ENCODE peak calls at places on chromosomes 16 and 17, in eight cellular contexts. One of them, this sample, is unnamed.

GRCh38 chr16:583470-583814 is 6.4 kb upstream of the RAB40C start:
- DNase-seq in BJ: no peak
- DNase-seq in C1 segment of cervical spinal cord: no peak
- DNase-seq in non-pigmented ciliary epithelial cell: no peak
- DNase-seq in activated gamma-delta T cell treated with Interleukin-2 at 50 U/mL for 16 hours: no peak
- DNase-seq in NCI-H748 treated with DMSO at 0.1 percent for 48 hours: no peak
- DNase-seq in stimulated activated CD8-positive, alpha-beta memory T cell treated with anti-CD3 and anti-CD28 coated beads, Interleukin-15, amount 100 ng/mL, for 1 hour: no peak
- DNase-seq in heart right ventricle: no peak
- DNase-seq in this sample: no peak

GRCh38 chr17:60169921-60170817 is 20.4 kb downstream of the CA4 start:
- DNase-seq in NCI-H748 treated with DMSO at 0.1 percent for 48 hours: no peak
- DNase-seq in heart right ventricle: peak
- DNase-seq in C1 segment of cervical spinal cord: no peak
- DNase-seq in non-pigmented ciliary epithelial cell: no peak
- DNase-seq in stimulated activated CD8-positive, alpha-beta memory T cell treated with anti-CD3 and anti-CD28 coated beads, Interleukin-15, amount 100 ng/mL, for 1 hour: no peak
- DNase-seq in BJ: no peak
- DNase-seq in activated gamma-delta T cell treated with Interleukin-2 at 50 U/mL for 16 hours: no peak
- DNase-seq in this sample: peak

GRCh38 chr16:23355106-23355670 is 53.1 kb downstream of the SCNN1B start:
- DNase-seq in heart right ventricle: no peak
- DNase-seq in non-pigmented ciliary epithelial cell: no peak
- DNase-seq in BJ: no peak
- DNase-seq in NCI-H748 treated with DMSO at 0.1 percent for 48 hours: no peak
- DNase-seq in activated gamma-delta T cell treated with Interleukin-2 at 50 U/mL for 16 hours: no peak
- DNase-seq in C1 segment of cervical spinal cord: no peak
- DNase-seq in stimulated activated CD8-positive, alpha-beta memory T cell treated with anti-CD3 and anti-CD28 coated beads, Interleukin-15, amount 100 ng/mL, for 1 hour: no peak
- DNase-seq in this sample: no peak

GRCh38 chr17:50221500-50222480 is 20.4 kb upstream of the COL1A1 start:
- DNase-seq in heart right ventricle: peak
- DNase-seq in stimulated activated CD8-positive, alpha-beta memory T cell treated with anti-CD3 and anti-CD28 coated beads, Interleukin-15, amount 100 ng/mL, for 1 hour: no peak
- DNase-seq in non-pigmented ciliary epithelial cell: no peak
- DNase-seq in C1 segment of cervical spinal cord: no peak
- DNase-seq in NCI-H748 treated with DMSO at 0.1 percent for 48 hours: no peak
- DNase-seq in BJ: no peak
- DNase-seq in activated gamma-delta T cell treated with Interleukin-2 at 50 U/mL for 16 hours: no peak
- DNase-seq in this sample: no peak

GRCh38 chr16:67930191-67930590 is 1.5 kb downstream of the CTRL start:
- DNase-seq in NCI-H748 treated with DMSO at 0.1 percent for 48 hours: no peak
- DNase-seq in non-pigmented ciliary epithelial cell: no peak
- DNase-seq in BJ: no peak
- DNase-seq in heart right ventricle: no peak
- DNase-seq in stimulated activated CD8-positive, alpha-beta memory T cell treated with anti-CD3 and anti-CD28 coated beads, Interleukin-15, amount 100 ng/mL, for 1 hour: no peak
- DNase-seq in activated gamma-delta T cell treated with Interleukin-2 at 50 U/mL for 16 hours: no peak
- DNase-seq in C1 segment of cervical spinal cord: no peak
- DNase-seq in this sample: no peak

GRCh38 chr17:75524269-75524970 is 1.1 kb upstream of the LLGL2 start:
- DNase-seq in stimulated activated CD8-positive, alpha-beta memory T cell treated with anti-CD3 and anti-CD28 coated beads, Interleukin-15, amount 100 ng/mL, for 1 hour: no peak
- DNase-seq in C1 segment of cervical spinal cord: no peak
- DNase-seq in NCI-H748 treated with DMSO at 0.1 percent for 48 hours: no peak
- DNase-seq in activated gamma-delta T cell treated with Interleukin-2 at 50 U/mL for 16 hours: no peak
- DNase-seq in BJ: no peak
- DNase-seq in heart right ventricle: no peak
- DNase-seq in non-pigmented ciliary epithelial cell: no peak
- DNase-seq in this sample: no peak

GRCh38 chr17:48565024-48565558 is 13.1 kb downstream of the HOXB4 start:
- DNase-seq in NCI-H748 treated with DMSO at 0.1 percent for 48 hours: no peak
- DNase-seq in heart right ventricle: no peak
- DNase-seq in non-pigmented ciliary epithelial cell: no peak
- DNase-seq in activated gamma-delta T cell treated with Interleukin-2 at 50 U/mL for 16 hours: no peak
- DNase-seq in C1 segment of cervical spinal cord: no peak
- DNase-seq in stimulated activated CD8-positive, alpha-beta memory T cell treated with anti-CD3 and anti-CD28 coated beads, Interleukin-15, amount 100 ng/mL, for 1 hour: no peak
- DNase-seq in BJ: no peak
- DNase-seq in this sample: no peak

GRCh38 chr17:50346313-50347086 is 574 bp downstream of the XYLT2 start:
- DNase-seq in C1 segment of cervical spinal cord: no peak
- DNase-seq in heart right ventricle: peak
- DNase-seq in NCI-H748 treated with DMSO at 0.1 percent for 48 hours: no peak
- DNase-seq in activated gamma-delta T cell treated with Interleukin-2 at 50 U/mL for 16 hours: peak
- DNase-seq in stimulated activated CD8-positive, alpha-beta memory T cell treated with anti-CD3 and anti-CD28 coated beads, Interleukin-15, amount 100 ng/mL, for 1 hour: no peak
- DNase-seq in non-pigmented ciliary epithelial cell: no peak
- DNase-seq in BJ: no peak
- DNase-seq in this sample: peak

GRCh38 chr17:72618018-72618509 is 474.4 kb downstream of the SLC39A11 start:
- DNase-seq in non-pigmented ciliary epithelial cell: no peak
- DNase-seq in BJ: no peak
- DNase-seq in NCI-H748 treated with DMSO at 0.1 percent for 48 hours: peak
- DNase-seq in stimulated activated CD8-positive, alpha-beta memory T cell treated with anti-CD3 and anti-CD28 coated beads, Interleukin-15, amount 100 ng/mL, for 1 hour: peak
- DNase-seq in heart right ventricle: no peak
- DNase-seq in C1 segment of cervical spinal cord: no peak
- DNase-seq in activated gamma-delta T cell treated with Interleukin-2 at 50 U/mL for 16 hours: no peak
- DNase-seq in this sample: peak

GRCh38 chr16:87703071-87703470 is 62.7 kb downstream of the KLHDC4 start:
- DNase-seq in BJ: no peak
- DNase-seq in NCI-H748 treated with DMSO at 0.1 percent for 48 hours: no peak
- DNase-seq in C1 segment of cervical spinal cord: no peak
- DNase-seq in activated gamma-delta T cell treated with Interleukin-2 at 50 U/mL for 16 hours: no peak
- DNase-seq in stimulated activated CD8-positive, alpha-beta memory T cell treated with anti-CD3 and anti-CD28 coated beads, Interleukin-15, amount 100 ng/mL, for 1 hour: no peak
- DNase-seq in heart right ventricle: no peak
- DNase-seq in non-pigmented ciliary epithelial cell: no peak
- DNase-seq in this sample: no peak

GRCh38 chr17:37429039-37429438 is 22.4 kb downstream of the TADA2A start:
- DNase-seq in C1 segment of cervical spinal cord: no peak
- DNase-seq in stimulated activated CD8-positive, alpha-beta memory T cell treated with anti-CD3 and anti-CD28 coated beads, Interleukin-15, amount 100 ng/mL, for 1 hour: no peak
- DNase-seq in non-pigmented ciliary epithelial cell: no peak
- DNase-seq in NCI-H748 treated with DMSO at 0.1 percent for 48 hours: no peak
- DNase-seq in BJ: no peak
- DNase-seq in heart right ventricle: no peak
- DNase-seq in activated gamma-delta T cell treated with Interleukin-2 at 50 U/mL for 16 hours: no peak
- DNase-seq in this sample: no peak

GRCh38 chr17:49510059-49510719 is 15.1 kb downstream of the NGFR start:
- DNase-seq in activated gamma-delta T cell treated with Interleukin-2 at 50 U/mL for 16 hours: no peak
- DNase-seq in heart right ventricle: no peak
- DNase-seq in NCI-H748 treated with DMSO at 0.1 percent for 48 hours: no peak
- DNase-seq in stimulated activated CD8-positive, alpha-beta memory T cell treated with anti-CD3 and anti-CD28 coated beads, Interleukin-15, amount 100 ng/mL, for 1 hour: no peak
- DNase-seq in C1 segment of cervical spinal cord: no peak
- DNase-seq in non-pigmented ciliary epithelial cell: no peak
- DNase-seq in BJ: no peak
- DNase-seq in this sample: no peak

GRCh38 chr16:8717469-8717868 is 43.1 kb downstream of the ABAT start:
- DNase-seq in non-pigmented ciliary epithelial cell: no peak
- DNase-seq in heart right ventricle: no peak
- DNase-seq in NCI-H748 treated with DMSO at 0.1 percent for 48 hours: no peak
- DNase-seq in BJ: no peak
- DNase-seq in activated gamma-delta T cell treated with Interleukin-2 at 50 U/mL for 16 hours: no peak
- DNase-seq in C1 segment of cervical spinal cord: no peak
- DNase-seq in stimulated activated CD8-positive, alpha-beta memory T cell treated with anti-CD3 and anti-CD28 coated beads, Interleukin-15, amount 100 ng/mL, for 1 hour: no peak
- DNase-seq in this sample: no peak

GRCh38 chr17:48609754-48610281 is 999 bp downstream of the HOXB7 start:
- DNase-seq in BJ: no peak
- DNase-seq in C1 segment of cervical spinal cord: no peak
- DNase-seq in non-pigmented ciliary epithelial cell: no peak
- DNase-seq in NCI-H748 treated with DMSO at 0.1 percent for 48 hours: no peak
- DNase-seq in activated gamma-delta T cell treated with Interleukin-2 at 50 U/mL for 16 hours: no peak
- DNase-seq in stimulated activated CD8-positive, alpha-beta memory T cell treated with anti-CD3 and anti-CD28 coated beads, Interleukin-15, amount 100 ng/mL, for 1 hour: no peak
- DNase-seq in heart right ventricle: no peak
- DNase-seq in this sample: no peak

GRCh38 chr16:67919618-67920210 is 11.9 kb downstream of the CTRL start:
- DNase-seq in BJ: no peak
- DNase-seq in stimulated activated CD8-positive, alpha-beta memory T cell treated with anti-CD3 and anti-CD28 coated beads, Interleukin-15, amount 100 ng/mL, for 1 hour: no peak
- DNase-seq in non-pigmented ciliary epithelial cell: no peak
- DNase-seq in NCI-H748 treated with DMSO at 0.1 percent for 48 hours: no peak
- DNase-seq in C1 segment of cervical spinal cord: no peak
- DNase-seq in activated gamma-delta T cell treated with Interleukin-2 at 50 U/mL for 16 hours: no peak
- DNase-seq in heart right ventricle: no peak
- DNase-seq in this sample: no peak

GRCh38 chr17:27038676-27039075 is 255.2 kb upstream of the WSB1 start:
- DNase-seq in C1 segment of cervical spinal cord: no peak
- DNase-seq in activated gamma-delta T cell treated with Interleukin-2 at 50 U/mL for 16 hours: no peak
- DNase-seq in non-pigmented ciliary epithelial cell: no peak
- DNase-seq in NCI-H748 treated with DMSO at 0.1 percent for 48 hours: no peak
- DNase-seq in heart right ventricle: no peak
- DNase-seq in BJ: no peak
- DNase-seq in stimulated activated CD8-positive, alpha-beta memory T cell treated with anti-CD3 and anti-CD28 coated beads, Interleukin-15, amount 100 ng/mL, for 1 hour: no peak
- DNase-seq in this sample: no peak

GRCh38 chr17:80045703-80046102 is 9.3 kb downstream of the CCDC40 start:
- DNase-seq in NCI-H748 treated with DMSO at 0.1 percent for 48 hours: peak
- DNase-seq in C1 segment of cervical spinal cord: no peak
- DNase-seq in BJ: no peak
- DNase-seq in heart right ventricle: no peak
- DNase-seq in stimulated activated CD8-positive, alpha-beta memory T cell treated with anti-CD3 and anti-CD28 coated beads, Interleukin-15, amount 100 ng/mL, for 1 hour: no peak
- DNase-seq in activated gamma-delta T cell treated with Interleukin-2 at 50 U/mL for 16 hours: no peak
- DNase-seq in non-pigmented ciliary epithelial cell: no peak
- DNase-seq in this sample: no peak

GRCh38 chr16:50467943-50468748 is 80.0 kb upstream of the NKD1 start:
- DNase-seq in stimulated activated CD8-positive, alpha-beta memory T cell treated with anti-CD3 and anti-CD28 coated beads, Interleukin-15, amount 100 ng/mL, for 1 hour: no peak
- DNase-seq in non-pigmented ciliary epithelial cell: no peak
- DNase-seq in BJ: no peak
- DNase-seq in NCI-H748 treated with DMSO at 0.1 percent for 48 hours: peak
- DNase-seq in C1 segment of cervical spinal cord: peak
- DNase-seq in heart right ventricle: no peak
- DNase-seq in activated gamma-delta T cell treated with Interleukin-2 at 50 U/mL for 16 hours: no peak
- DNase-seq in this sample: no peak

GRCh38 chr17:34024303-34025178 is 230.5 kb upstream of the CCL2 start:
- DNase-seq in NCI-H748 treated with DMSO at 0.1 percent for 48 hours: no peak
- DNase-seq in stimulated activated CD8-positive, alpha-beta memory T cell treated with anti-CD3 and anti-CD28 coated beads, Interleukin-15, amount 100 ng/mL, for 1 hour: no peak
- DNase-seq in C1 segment of cervical spinal cord: no peak
- DNase-seq in non-pigmented ciliary epithelial cell: no peak
- DNase-seq in BJ: no peak
- DNase-seq in heart right ventricle: no peak
- DNase-seq in activated gamma-delta T cell treated with Interleukin-2 at 50 U/mL for 16 hours: no peak
- DNase-seq in this sample: no peak

GRCh38 chr17:18247613-18248001 is 10.9 kb downstream of the FLII start:
- DNase-seq in stimulated activated CD8-positive, alpha-beta memory T cell treated with anti-CD3 and anti-CD28 coated beads, Interleukin-15, amount 100 ng/mL, for 1 hour: no peak
- DNase-seq in BJ: no peak
- DNase-seq in heart right ventricle: peak
- DNase-seq in non-pigmented ciliary epithelial cell: no peak
- DNase-seq in activated gamma-delta T cell treated with Interleukin-2 at 50 U/mL for 16 hours: no peak
- DNase-seq in C1 segment of cervical spinal cord: no peak
- DNase-seq in NCI-H748 treated with DMSO at 0.1 percent for 48 hours: no peak
- DNase-seq in this sample: peak

GRCh38 chr17:2064980-2065785 is 10.3 kb downstream of the HIC1 start:
- DNase-seq in C1 segment of cervical spinal cord: no peak
- DNase-seq in NCI-H748 treated with DMSO at 0.1 percent for 48 hours: no peak
- DNase-seq in stimulated activated CD8-positive, alpha-beta memory T cell treated with anti-CD3 and anti-CD28 coated beads, Interleukin-15, amount 100 ng/mL, for 1 hour: no peak
- DNase-seq in activated gamma-delta T cell treated with Interleukin-2 at 50 U/mL for 16 hours: no peak
- DNase-seq in heart right ventricle: peak
- DNase-seq in non-pigmented ciliary epithelial cell: no peak
- DNase-seq in BJ: no peak
- DNase-seq in this sample: no peak

This sample was measured in colonic mucosa.